ENCODE peak calls at places on chromosomes 4 and X, in eight cellular contexts. Y is choroid plexus epithelial cell, Q is fibroblast of pulmonary artery, K is AG04450, C is brain microvascular endothelial cell, N is thyroid gland, J is cardiac fibroblast, B is left ventricle myocardium inferior. P is an unnamed sample.

GRCh38 chrX:129842510-129843208 is 1.0 kb downstream of the ZDHHC9 start:
- DNase-seq in Y (peak), Q (peak), K (no peak), C (no peak), N (peak), J (peak), B (peak), P (peak)

GRCh38 chr4:101019941-101020401 is 327.4 kb downstream of the PPP3CA start:
- DNase-seq in Y (peak), Q (no peak), K (no peak), C (no peak), N (no peak), J (no peak), B (no peak), P (no peak)

GRCh38 chr4:60482921-60483351 is 717.2 kb upstream of the ADGRL3 start:
- DNase-seq in Y (no peak), Q (no peak), K (no peak), C (no peak), N (no peak), J (no peak), B (no peak), P (no peak)

GRCh38 chr4:122450847-122451246 is 5.7 kb downstream of the IL2 start:
- DNase-seq in Y (peak), Q (peak), K (no peak), C (peak), N (no peak), J (peak), B (no peak), P (no peak)

GRCh38 chr4:60723796-60724195 is 476.3 kb upstream of the ADGRL3 start:
- DNase-seq in Y (no peak), Q (no peak), K (no peak), C (no peak), N (no peak), J (no peak), B (no peak), P (no peak)

GRCh38 chrX:30643313-30643821 is 9.9 kb upstream of the GK start:
- DNase-seq in Y (peak), Q (peak), K (peak), C (no peak), N (no peak), J (peak), B (no peak), P (peak)

GRCh38 chr4:186304816-186305520 is 39.0 kb downstream of the F11 start:
- DNase-seq in Y (no peak), Q (peak), K (no peak), C (no peak), N (peak), J (peak), B (no peak), P (no peak)

GRCh38 chrX:49184294-49185061 is 1.7 kb downstream of the PRICKLE3 start:
- DNase-seq in Y (peak), Q (peak), K (no peak), C (peak), N (peak), J (peak), B (peak), P (peak)

GRCh38 chr4:7830747-7831146 is 108.9 kb downstream of the AFAP1 start:
- DNase-seq in Y (no peak), Q (no peak), K (no peak), C (no peak), N (no peak), J (no peak), B (no peak), P (no peak)
- H3K4me3 ChIP-seq in Y (no peak), Q (no peak), K (no peak), C (no peak), N (no peak), J (no peak), B (peak), P (no peak)

GRCh38 chr4:53592686-53593641 is 1.7 kb upstream of the LNX1 start:
- DNase-seq in Y (peak), Q (peak), K (no peak), C (no peak), N (peak), J (peak), B (peak), P (no peak)
- H3K4me3 ChIP-seq in Y (peak), Q (peak), K (no peak), C (peak), N (no peak), J (peak), B (peak), P (no peak)

GRCh38 chr4:74037076-74037475 is 1.4 kb downstream of the CXCL3 start:
- DNase-seq in Y (no peak), Q (no peak), K (no peak), C (no peak), N (no peak), J (peak), B (no peak), P (no peak)
- H3K4me3 ChIP-seq in Y (peak), Q (peak), K (no peak), C (peak), N (no peak), J (peak), B (no peak), P (no peak)

DNA sequence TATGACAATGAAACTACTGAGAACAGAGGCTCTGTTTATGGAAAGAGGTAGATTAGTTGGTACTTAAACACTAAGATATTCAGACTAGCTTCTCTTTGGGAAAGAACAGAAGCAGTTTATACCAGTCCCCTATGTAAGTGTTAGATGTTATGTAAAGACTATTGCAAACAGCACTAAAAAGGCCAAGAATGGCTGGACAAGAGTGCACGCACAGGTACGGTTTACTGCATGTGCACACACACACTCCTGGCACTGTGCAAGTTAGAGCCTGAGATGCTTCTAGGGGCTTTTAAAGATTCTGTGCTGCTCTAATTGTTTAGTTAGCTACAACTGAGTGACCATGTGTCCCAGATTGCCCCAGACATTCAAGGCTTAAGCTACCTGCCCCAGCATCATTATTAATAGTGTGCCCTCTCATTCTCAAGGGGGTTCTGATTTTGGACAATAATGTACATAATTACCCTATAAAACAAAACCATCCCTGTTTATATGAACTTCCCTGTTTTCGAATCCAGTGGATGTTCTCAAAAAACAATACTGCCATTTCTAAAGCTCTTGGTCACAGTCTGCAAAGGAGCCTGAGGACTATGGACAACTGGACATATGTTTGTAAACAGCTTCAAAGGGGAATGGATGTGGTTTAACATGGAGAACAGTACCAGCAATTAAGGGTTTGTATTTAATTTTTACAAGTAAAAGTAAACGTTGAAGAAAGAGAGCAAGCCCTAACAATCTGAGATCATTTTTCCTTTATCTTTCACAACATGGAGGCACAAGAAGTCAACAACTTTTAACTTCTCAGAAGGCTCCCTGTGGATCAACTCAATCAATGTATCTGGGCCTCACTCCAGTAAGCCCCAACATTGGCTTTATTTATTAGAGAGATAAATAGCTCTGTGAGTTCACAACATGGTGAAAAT is 2.0 kb downstream of the SETD7 start:
- DNase-seq in Y (no peak), Q (no peak), K (no peak), C (no peak), N (peak), J (no peak), B (no peak), P (no peak)
- H3K4me3 ChIP-seq in Y (peak), Q (peak), K (peak), C (peak), N (no peak), J (peak), B (peak), P (peak)

DNA sequence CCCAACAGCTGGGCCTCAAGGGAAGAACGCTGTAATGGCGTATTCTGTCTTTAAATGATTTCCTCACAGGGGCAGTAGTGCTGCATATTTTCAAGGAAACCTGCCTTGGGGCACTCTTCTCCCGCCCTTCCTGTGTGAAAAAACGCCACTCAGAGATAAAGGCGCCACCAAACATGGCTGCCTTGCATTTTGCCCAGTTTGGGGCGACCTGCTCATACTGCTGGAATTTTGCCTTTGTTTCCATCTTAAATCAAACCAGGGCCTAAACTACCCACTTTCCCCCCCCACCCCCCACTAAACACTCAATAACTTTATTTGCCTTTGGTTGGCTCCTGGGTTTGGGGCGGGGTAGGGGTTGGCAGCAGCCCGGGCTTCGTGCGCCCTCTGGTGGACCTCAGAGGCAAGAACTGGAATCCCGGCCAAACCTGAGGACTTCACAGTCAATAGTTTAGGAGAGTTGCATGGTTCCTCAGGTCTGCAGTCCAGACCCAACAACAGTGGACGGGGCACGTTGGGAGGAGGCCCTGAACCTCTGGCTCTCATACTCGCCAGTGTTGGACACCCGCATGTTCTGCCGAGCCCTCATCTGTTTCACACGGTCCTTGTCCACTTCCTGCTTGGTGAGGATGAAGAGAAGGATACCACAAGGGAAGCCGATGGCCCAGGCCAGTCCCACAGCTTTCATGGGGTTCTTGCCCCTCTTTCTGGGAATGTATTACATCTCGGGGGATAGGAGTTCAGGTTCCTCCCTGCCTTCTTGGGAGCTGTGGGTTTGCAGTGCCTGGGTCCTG is 220.1 kb upstream of the STK26 start:
- DNase-seq in Y (no peak), Q (no peak), K (no peak), C (no peak), N (no peak), J (no peak), B (no peak), P (no peak)
- H3K4me3 ChIP-seq in Y (no peak), Q (no peak), K (no peak), C (peak), N (no peak), J (no peak), B (peak), P (no peak)